ENCODE peak calls at places on chromosomes 11 and 22, in five cellular contexts. One of them, this sample, is unnamed.

GRCh38 chr22:28479912-28480311 is 199.7 kb downstream of the TTC28 start:
- DNase-seq in NT2/D1: no peak
- DNase-seq in Karpas-422: no peak
- DNase-seq in colonic mucosa: no peak
- DNase-seq in astrocyte: no peak
- DNase-seq in this sample: no peak

GRCh38 chr11:35303596-35304392 is 115.6 kb downstream of the SLC1A2 start:
- DNase-seq in NT2/D1: no peak
- DNase-seq in astrocyte: peak
- DNase-seq in Karpas-422: no peak
- DNase-seq in colonic mucosa: peak
- DNase-seq in this sample: no peak

GRCh38 chr22:38262051-38262795 is 10.6 kb downstream of the TMEM184B start:
- DNase-seq in astrocyte: no peak
- DNase-seq in NT2/D1: no peak
- DNase-seq in colonic mucosa: peak
- DNase-seq in Karpas-422: peak
- DNase-seq in this sample: peak

GRCh38 chr11:78063440-78064181 is at the start of gene THRSP:
- DNase-seq in astrocyte: no peak
- DNase-seq in Karpas-422: no peak
- DNase-seq in NT2/D1: no peak
- DNase-seq in colonic mucosa: no peak
- DNase-seq in this sample: no peak

GRCh38 chr11:72805214-72805613 is 9.0 kb upstream of the ATG16L2 start:
- DNase-seq in Karpas-422: no peak
- DNase-seq in NT2/D1: no peak
- DNase-seq in colonic mucosa: no peak
- DNase-seq in astrocyte: no peak
- DNase-seq in this sample: no peak

GRCh38 chr11:16317712-16318111 is 38.6 kb downstream of the SOX6 start:
- DNase-seq in NT2/D1: no peak
- DNase-seq in colonic mucosa: no peak
- DNase-seq in Karpas-422: no peak
- DNase-seq in astrocyte: no peak
- DNase-seq in this sample: no peak

GRCh38 chr11:70567680-70568503 is 169.6 kb downstream of the CTTN start:
- DNase-seq in colonic mucosa: peak
- DNase-seq in NT2/D1: peak
- DNase-seq in astrocyte: peak
- DNase-seq in Karpas-422: no peak
- DNase-seq in this sample: no peak

GRCh38 chr22:35627267-35628041 is 10.3 kb upstream of the MB start:
- DNase-seq in Karpas-422: peak
- DNase-seq in astrocyte: peak
- DNase-seq in colonic mucosa: peak
- DNase-seq in NT2/D1: peak
- DNase-seq in this sample: no peak

GRCh38 chr11:109033627-109034340 is 368.9 kb downstream of the DDX10 start:
- DNase-seq in astrocyte: peak
- DNase-seq in NT2/D1: no peak
- DNase-seq in Karpas-422: no peak
- DNase-seq in colonic mucosa: no peak
- DNase-seq in this sample: no peak

GRCh38 chr11:2540521-2541320 is 95.9 kb downstream of the KCNQ1 start:
- DNase-seq in Karpas-422: no peak
- DNase-seq in colonic mucosa: no peak
- DNase-seq in astrocyte: no peak
- DNase-seq in NT2/D1: no peak
- DNase-seq in this sample: no peak

GRCh38 chr22:28855355-28856094 is 27.8 kb upstream of the ZNRF3 start:
- DNase-seq in colonic mucosa: peak
- DNase-seq in astrocyte: peak
- DNase-seq in Karpas-422: peak
- DNase-seq in NT2/D1: peak
- DNase-seq in this sample: peak

DNA sequence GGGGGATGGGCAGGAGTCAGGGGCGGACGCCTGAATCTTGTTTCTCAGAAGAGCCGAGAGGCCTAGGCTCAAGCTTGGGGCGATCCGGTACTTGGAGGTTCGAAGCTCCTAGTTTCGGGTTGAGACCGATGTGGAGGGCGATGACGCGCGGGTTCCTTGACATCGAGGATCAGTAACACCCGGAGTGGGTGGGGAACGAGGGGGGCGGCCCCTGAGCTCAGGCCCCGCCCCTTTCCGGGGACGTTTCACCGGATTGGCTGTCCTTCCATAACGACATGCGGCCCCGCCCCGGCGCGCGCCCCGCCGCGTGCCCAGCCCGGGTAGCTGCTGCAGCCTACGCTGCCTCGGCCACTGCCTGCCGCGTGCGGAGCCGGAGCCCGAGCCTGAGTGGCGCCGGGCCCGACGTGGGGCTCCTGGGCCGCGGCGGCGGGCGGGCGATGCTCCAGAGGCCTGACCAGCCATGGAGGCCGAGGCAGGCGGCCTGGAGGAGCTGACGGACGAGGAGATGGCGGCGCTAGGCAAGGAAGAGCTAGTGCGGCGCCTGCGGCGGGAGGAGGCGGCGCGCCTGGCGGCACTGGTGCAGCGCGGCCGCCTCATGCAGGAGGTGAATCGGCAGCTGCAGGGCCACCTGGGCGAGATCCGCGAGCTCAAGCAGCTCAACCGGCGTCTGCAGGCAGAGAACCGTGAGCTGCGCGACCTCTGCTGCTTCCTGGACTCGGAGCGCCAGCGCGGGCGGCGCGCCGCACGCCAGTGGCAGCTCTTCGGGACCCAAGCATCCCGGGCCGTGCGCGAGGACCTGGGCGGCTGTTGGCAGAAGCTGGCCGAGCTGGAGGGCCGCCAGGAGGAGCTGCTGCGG is at the start of gene CCDC85B:
- DNase-seq in Karpas-422: peak
- DNase-seq in NT2/D1: peak
- DNase-seq in colonic mucosa: peak
- DNase-seq in astrocyte: peak
- DNase-seq in this sample: peak
- H3K9ac ChIP-seq in Karpas-422: peak
- H3K9ac ChIP-seq in NT2/D1: peak
- H3K9ac ChIP-seq in colonic mucosa: peak
- H3K9ac ChIP-seq in astrocyte: peak
- H3K9ac ChIP-seq in this sample: peak

GRCh38 chr22:19174106-19175025 is 4.2 kb downstream of the SLC25A1 start:
- DNase-seq in Karpas-422: peak
- DNase-seq in colonic mucosa: no peak
- DNase-seq in NT2/D1: no peak
- DNase-seq in astrocyte: peak
- DNase-seq in this sample: no peak

GRCh38 chr22:19175026-19175601 is 3.4 kb downstream of the SLC25A1 start:
- DNase-seq in NT2/D1: no peak
- DNase-seq in astrocyte: no peak
- DNase-seq in Karpas-422: no peak
- DNase-seq in colonic mucosa: no peak
- DNase-seq in this sample: no peak

GRCh38 chr22:19175602-19176174 is 2.8 kb downstream of the SLC25A1 start:
- DNase-seq in NT2/D1: no peak
- DNase-seq in colonic mucosa: no peak
- DNase-seq in Karpas-422: peak
- DNase-seq in astrocyte: no peak
- DNase-seq in this sample: no peak

GRCh38 chr22:19172213-19173046 is 6.1 kb downstream of the SLC25A1 start:
- DNase-seq in NT2/D1: no peak
- DNase-seq in astrocyte: no peak
- DNase-seq in colonic mucosa: no peak
- DNase-seq in Karpas-422: peak
- DNase-seq in this sample: no peak

DNA sequence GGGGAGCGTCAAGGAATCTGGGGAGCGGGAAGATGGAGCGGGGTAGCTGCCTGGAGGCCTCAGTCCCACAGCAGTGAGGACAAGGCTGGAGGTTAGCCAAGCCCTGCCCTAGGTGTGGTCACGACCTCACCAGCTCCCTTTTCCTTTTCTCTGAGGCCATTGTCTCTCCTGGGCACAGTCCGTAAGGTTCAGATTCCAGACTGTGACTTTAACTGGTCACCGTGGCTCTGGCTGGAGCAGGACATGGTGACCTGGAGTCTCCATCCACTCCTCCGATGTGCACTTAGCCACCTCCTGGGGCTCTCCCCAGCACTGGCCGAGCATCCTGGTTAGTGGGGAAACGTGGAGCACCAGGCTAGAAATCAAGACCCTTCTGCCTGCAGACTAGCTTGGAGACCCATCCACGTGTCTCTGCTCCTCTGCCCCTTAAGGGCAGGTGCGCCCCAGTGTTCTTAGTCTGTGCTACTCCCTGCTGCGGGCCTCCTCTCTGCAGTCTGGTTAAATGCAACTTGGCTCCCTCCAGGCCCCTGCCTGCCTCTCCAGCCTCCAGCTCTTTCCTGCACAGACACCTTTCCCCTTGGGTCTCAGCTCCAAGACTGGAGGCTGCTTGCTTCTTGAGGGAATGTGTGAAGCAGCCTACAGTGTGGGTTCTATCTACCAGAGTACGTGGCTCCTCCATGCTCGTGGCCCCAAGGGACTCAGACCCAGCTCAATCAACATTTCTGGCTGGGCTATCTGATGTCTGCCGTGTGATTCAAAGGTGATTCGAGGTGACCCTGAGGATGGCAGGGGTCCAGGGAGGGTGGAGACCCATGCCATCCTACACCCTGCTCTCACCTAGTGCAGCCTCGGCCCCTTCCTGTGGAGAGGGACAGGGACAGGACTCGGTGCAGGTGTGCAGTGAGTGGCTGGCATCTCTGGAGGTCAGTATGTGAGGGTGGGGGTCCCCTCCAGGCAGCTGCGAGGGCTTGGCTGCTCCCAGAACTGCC is 5.2 kb downstream of the SLC25A1 start:
- DNase-seq in NT2/D1: no peak
- DNase-seq in Karpas-422: peak
- DNase-seq in colonic mucosa: peak
- DNase-seq in astrocyte: no peak
- DNase-seq in this sample: no peak
- H3K9ac ChIP-seq in NT2/D1: peak
- H3K9ac ChIP-seq in Karpas-422: peak
- H3K9ac ChIP-seq in colonic mucosa: peak
- H3K9ac ChIP-seq in astrocyte: peak
- H3K9ac ChIP-seq in this sample: peak

GRCh38 chr11:68345776-68346728 is 33.7 kb downstream of the LRP5 start:
- DNase-seq in Karpas-422: no peak
- DNase-seq in NT2/D1: no peak
- DNase-seq in astrocyte: no peak
- DNase-seq in colonic mucosa: no peak
- DNase-seq in this sample: no peak
- H3K9ac ChIP-seq in Karpas-422: no peak
- H3K9ac ChIP-seq in NT2/D1: no peak
- H3K9ac ChIP-seq in astrocyte: no peak
- H3K9ac ChIP-seq in colonic mucosa: no peak
- H3K9ac ChIP-seq in this sample: no peak

DNA sequence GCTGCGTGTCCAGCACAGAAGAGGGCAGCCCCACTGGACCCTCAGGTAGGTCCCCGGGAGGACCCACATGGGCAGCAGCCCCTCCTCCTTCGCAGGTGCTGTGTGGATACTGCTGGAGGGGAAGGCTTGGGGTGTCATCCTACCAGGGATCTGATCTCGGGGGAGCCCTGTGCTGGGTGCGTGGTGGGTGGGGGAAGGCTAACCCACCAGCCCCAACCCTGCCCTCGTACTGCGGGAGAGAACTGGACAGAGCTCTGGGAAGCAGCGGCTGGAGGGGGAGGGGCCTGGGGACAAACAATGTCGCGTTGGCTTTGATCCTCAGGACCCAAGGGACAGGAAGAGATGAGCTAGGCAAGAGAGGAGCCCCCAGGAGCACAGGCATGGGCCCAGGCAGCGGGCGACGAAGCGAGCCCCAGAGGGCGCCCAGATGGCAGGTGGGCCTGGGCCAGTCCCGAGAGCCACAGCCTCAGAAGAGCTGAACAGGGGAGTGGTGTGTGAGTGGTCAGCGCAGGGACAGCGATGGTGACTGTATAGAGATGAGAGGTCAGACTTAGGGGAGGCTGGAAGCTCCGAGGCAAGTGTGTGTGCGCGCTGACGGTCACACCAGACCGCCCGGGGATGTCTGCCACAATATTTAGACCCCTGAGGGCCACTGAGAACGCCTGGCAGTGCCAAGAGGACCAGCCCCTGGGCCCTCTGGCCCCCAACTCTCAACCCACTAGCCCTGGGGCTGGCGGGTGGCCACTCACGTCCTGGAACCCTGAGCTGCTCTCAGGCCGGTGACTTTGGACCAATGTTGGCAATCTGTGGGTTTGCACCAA is 1.4 kb upstream of the PIM3 start:
- DNase-seq in NT2/D1: no peak
- DNase-seq in astrocyte: no peak
- DNase-seq in Karpas-422: no peak
- DNase-seq in colonic mucosa: no peak
- DNase-seq in this sample: no peak
- H3K9ac ChIP-seq in NT2/D1: peak
- H3K9ac ChIP-seq in astrocyte: peak
- H3K9ac ChIP-seq in Karpas-422: peak
- H3K9ac ChIP-seq in colonic mucosa: peak
- H3K9ac ChIP-seq in this sample: peak

GRCh38 chr22:43923191-43923590 is 414 bp upstream of the PNPLA3 start:
- DNase-seq in NT2/D1: no peak
- DNase-seq in astrocyte: no peak
- DNase-seq in colonic mucosa: no peak
- DNase-seq in Karpas-422: no peak
- DNase-seq in this sample: no peak
- H3K9ac ChIP-seq in NT2/D1: peak
- H3K9ac ChIP-seq in astrocyte: peak
- H3K9ac ChIP-seq in colonic mucosa: no peak
- H3K9ac ChIP-seq in Karpas-422: no peak
- H3K9ac ChIP-seq in this sample: no peak

DNA sequence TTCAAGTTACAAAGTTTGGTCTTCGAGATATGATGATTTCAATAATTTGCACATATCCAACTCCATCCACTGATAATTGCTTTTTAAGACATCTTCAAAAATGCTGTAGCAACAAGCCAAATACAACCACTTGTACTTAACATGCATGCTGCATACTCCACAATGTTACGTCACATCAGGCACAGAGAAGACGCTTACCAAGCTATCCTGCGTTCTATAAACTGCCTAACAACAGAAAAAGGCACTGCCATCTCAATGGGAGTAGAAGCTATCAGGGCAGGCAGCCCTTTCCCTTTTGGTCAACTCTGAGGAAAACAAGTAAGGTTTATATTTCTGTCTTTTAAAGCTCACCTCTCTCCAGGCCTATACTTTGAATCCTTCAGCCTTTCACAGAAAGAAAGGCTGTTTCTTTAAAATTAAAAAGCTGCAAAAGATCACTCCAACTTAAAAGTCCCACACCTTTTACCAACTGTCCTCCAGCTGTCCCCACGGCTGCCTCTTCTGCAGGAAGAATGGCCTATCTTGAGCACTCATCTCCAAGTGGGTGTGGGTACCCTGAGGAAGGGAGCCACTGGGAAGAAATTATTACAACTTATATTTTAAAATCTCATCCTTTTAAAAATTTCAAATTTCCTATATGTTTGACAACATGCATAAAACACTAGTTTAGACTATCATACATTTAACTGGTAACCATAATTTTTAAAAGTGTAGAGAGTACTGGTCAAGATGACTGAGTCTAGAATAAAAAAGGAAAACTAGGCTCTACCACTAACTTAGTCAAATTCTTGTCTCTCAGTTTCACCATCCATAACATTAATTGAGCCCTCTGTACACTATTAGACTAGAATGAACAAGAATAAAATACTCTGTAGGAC is 14.5 kb downstream of the PHF21A start:
- DNase-seq in NT2/D1: no peak
- DNase-seq in colonic mucosa: no peak
- DNase-seq in astrocyte: no peak
- DNase-seq in Karpas-422: no peak
- DNase-seq in this sample: no peak
- H3K9ac ChIP-seq in NT2/D1: no peak
- H3K9ac ChIP-seq in colonic mucosa: no peak
- H3K9ac ChIP-seq in astrocyte: no peak
- H3K9ac ChIP-seq in Karpas-422: peak
- H3K9ac ChIP-seq in this sample: no peak